ENCODE peak calls at places on chromosomes 11 and 22, in nine cellular contexts. One of them, this sample, is unnamed.

GRCh38 chr11:79438631-79439429 is 2.0 kb downstream of the TENM4 start:
- DNase-seq in SJSA1: no peak
- DNase-seq in PC-3: no peak
- DNase-seq in body of pancreas: peak; percentile 13
- DNase-seq in HepG2: no peak
- DNase-seq in HCT116: no peak
- DNase-seq in upper lobe of right lung: peak; percentile 64
- DNase-seq in GM23338: peak; percentile 58
- DNase-seq in psoas muscle: peak; percentile 48
- DNase-seq in this sample: no peak

GRCh38 chr11:64122411-64123101 is 43.4 kb downstream of the MACROD1 start:
- DNase-seq in SJSA1: no peak
- DNase-seq in HepG2: no peak
- DNase-seq in HCT116: no peak
- DNase-seq in body of pancreas: no peak
- DNase-seq in upper lobe of right lung: no peak
- DNase-seq in GM23338: peak; percentile 56
- DNase-seq in psoas muscle: no peak
- DNase-seq in PC-3: no peak
- DNase-seq in this sample: no peak

GRCh38 chr11:2461253-2462091 is 16.7 kb downstream of the KCNQ1 start:
- DNase-seq in body of pancreas: peak; percentile 67
- DNase-seq in HCT116: no peak
- DNase-seq in psoas muscle: no peak
- DNase-seq in upper lobe of right lung: peak; percentile 37
- DNase-seq in GM23338: no peak
- DNase-seq in HepG2: no peak
- DNase-seq in PC-3: no peak
- DNase-seq in SJSA1: no peak
- DNase-seq in this sample: peak; percentile 68

GRCh38 chr11:96341237-96342130 is 1.5 kb downstream of the MAML2 start:
- DNase-seq in HepG2: peak; percentile 44
- DNase-seq in GM23338: peak; percentile 56
- DNase-seq in upper lobe of right lung: peak; percentile 83
- DNase-seq in PC-3: peak; percentile 52
- DNase-seq in HCT116: no peak
- DNase-seq in psoas muscle: peak; percentile 70
- DNase-seq in SJSA1: peak; percentile 42
- DNase-seq in body of pancreas: peak; percentile 33
- DNase-seq in this sample: peak; percentile 66

GRCh38 chr11:18721576-18722292 is 4.3 kb downstream of the IGSF22 start:
- DNase-seq in HCT116: peak; percentile 45
- DNase-seq in upper lobe of right lung: no peak
- DNase-seq in PC-3: peak; percentile 37
- DNase-seq in SJSA1: no peak
- DNase-seq in GM23338: peak; percentile 86
- DNase-seq in body of pancreas: peak; percentile 41
- DNase-seq in HepG2: no peak
- DNase-seq in psoas muscle: peak; percentile 57
- DNase-seq in this sample: no peak

GRCh38 chr11:2269601-2270321 is 627 bp downstream of the ASCL2 start:
- DNase-seq in upper lobe of right lung: peak; percentile 82
- DNase-seq in PC-3: peak; percentile 24
- DNase-seq in HepG2: no peak
- DNase-seq in SJSA1: peak; percentile 45
- DNase-seq in psoas muscle: peak; percentile 61
- DNase-seq in body of pancreas: peak; percentile 67
- DNase-seq in GM23338: peak; percentile 78
- DNase-seq in HCT116: no peak
- DNase-seq in this sample: peak; percentile 78

GRCh38 chr11:32173435-32173834 is 82.6 kb downstream of the RCN1 start:
- DNase-seq in GM23338: peak; percentile 88
- DNase-seq in HepG2: peak; percentile 38
- DNase-seq in HCT116: peak; percentile 34
- DNase-seq in PC-3: peak; percentile 72
- DNase-seq in SJSA1: peak; percentile 59
- DNase-seq in body of pancreas: peak; percentile 51
- DNase-seq in upper lobe of right lung: no peak
- DNase-seq in psoas muscle: peak; percentile 67
- DNase-seq in this sample: peak; percentile 82

GRCh38 chr11:75431533-75432525 is 1.2 kb downstream of the KLHL35 start:
- DNase-seq in body of pancreas: peak; percentile 19
- DNase-seq in psoas muscle: peak; percentile 53
- DNase-seq in PC-3: no peak
- DNase-seq in HepG2: no peak
- DNase-seq in upper lobe of right lung: no peak
- DNase-seq in SJSA1: no peak
- DNase-seq in GM23338: peak; percentile 55
- DNase-seq in HCT116: no peak
- DNase-seq in this sample: no peak

GRCh38 chr11:114399490-114399889 is 821 bp downstream of the C11orf71 start:
- DNase-seq in upper lobe of right lung: no peak
- DNase-seq in SJSA1: no peak
- DNase-seq in HepG2: peak; percentile 8
- DNase-seq in GM23338: no peak
- DNase-seq in HCT116: no peak
- DNase-seq in body of pancreas: no peak
- DNase-seq in psoas muscle: no peak
- DNase-seq in PC-3: peak; percentile 37
- DNase-seq in this sample: no peak

GRCh38 chr11:69656536-69657455 is 15.8 kb downstream of the CCND1 start:
- DNase-seq in SJSA1: peak; percentile 57
- DNase-seq in GM23338: no peak
- DNase-seq in HepG2: no peak
- DNase-seq in upper lobe of right lung: peak; percentile 35
- DNase-seq in HCT116: no peak
- DNase-seq in body of pancreas: no peak
- DNase-seq in PC-3: no peak
- DNase-seq in psoas muscle: peak; percentile 33
- DNase-seq in this sample: no peak

GRCh38 chr11:1589996-1590395 is 4.9 kb upstream of the KRTAP5-1 start:
- DNase-seq in GM23338: no peak
- DNase-seq in HCT116: no peak
- DNase-seq in HepG2: no peak
- DNase-seq in SJSA1: no peak
- DNase-seq in PC-3: no peak
- DNase-seq in upper lobe of right lung: no peak
- DNase-seq in psoas muscle: no peak
- DNase-seq in body of pancreas: no peak
- DNase-seq in this sample: no peak

GRCh38 chr11:11407738-11408084 is 54.7 kb upstream of the CSNK2A3 start:
- DNase-seq in HCT116: no peak
- DNase-seq in upper lobe of right lung: no peak
- DNase-seq in PC-3: no peak
- DNase-seq in GM23338: no peak
- DNase-seq in body of pancreas: no peak
- DNase-seq in HepG2: no peak
- DNase-seq in psoas muscle: no peak
- DNase-seq in SJSA1: no peak
- DNase-seq in this sample: no peak

GRCh38 chr22:48154169-48154942 is 1391.9 kb downstream of the TBC1D22A start:
- DNase-seq in SJSA1: no peak
- DNase-seq in GM23338: no peak
- DNase-seq in upper lobe of right lung: no peak
- DNase-seq in HCT116: no peak
- DNase-seq in body of pancreas: no peak
- DNase-seq in psoas muscle: no peak
- DNase-seq in HepG2: no peak
- DNase-seq in PC-3: no peak
- DNase-seq in this sample: no peak

GRCh38 chr11:35554491-35555237 is 29.2 kb upstream of the PAMR1 start:
- DNase-seq in body of pancreas: no peak
- DNase-seq in upper lobe of right lung: no peak
- DNase-seq in SJSA1: no peak
- DNase-seq in HCT116: no peak
- DNase-seq in GM23338: peak; percentile 40
- DNase-seq in PC-3: peak; percentile 34
- DNase-seq in psoas muscle: no peak
- DNase-seq in HepG2: no peak
- DNase-seq in this sample: no peak

GRCh38 chr22:22703715-22704114 is 59.3 kb downstream of the GGTLC2 start:
- DNase-seq in HepG2: no peak
- DNase-seq in PC-3: peak; percentile 77
- DNase-seq in HCT116: no peak
- DNase-seq in SJSA1: no peak
- DNase-seq in GM23338: no peak
- DNase-seq in upper lobe of right lung: no peak
- DNase-seq in psoas muscle: no peak
- DNase-seq in body of pancreas: no peak
- DNase-seq in this sample: no peak

DNA sequence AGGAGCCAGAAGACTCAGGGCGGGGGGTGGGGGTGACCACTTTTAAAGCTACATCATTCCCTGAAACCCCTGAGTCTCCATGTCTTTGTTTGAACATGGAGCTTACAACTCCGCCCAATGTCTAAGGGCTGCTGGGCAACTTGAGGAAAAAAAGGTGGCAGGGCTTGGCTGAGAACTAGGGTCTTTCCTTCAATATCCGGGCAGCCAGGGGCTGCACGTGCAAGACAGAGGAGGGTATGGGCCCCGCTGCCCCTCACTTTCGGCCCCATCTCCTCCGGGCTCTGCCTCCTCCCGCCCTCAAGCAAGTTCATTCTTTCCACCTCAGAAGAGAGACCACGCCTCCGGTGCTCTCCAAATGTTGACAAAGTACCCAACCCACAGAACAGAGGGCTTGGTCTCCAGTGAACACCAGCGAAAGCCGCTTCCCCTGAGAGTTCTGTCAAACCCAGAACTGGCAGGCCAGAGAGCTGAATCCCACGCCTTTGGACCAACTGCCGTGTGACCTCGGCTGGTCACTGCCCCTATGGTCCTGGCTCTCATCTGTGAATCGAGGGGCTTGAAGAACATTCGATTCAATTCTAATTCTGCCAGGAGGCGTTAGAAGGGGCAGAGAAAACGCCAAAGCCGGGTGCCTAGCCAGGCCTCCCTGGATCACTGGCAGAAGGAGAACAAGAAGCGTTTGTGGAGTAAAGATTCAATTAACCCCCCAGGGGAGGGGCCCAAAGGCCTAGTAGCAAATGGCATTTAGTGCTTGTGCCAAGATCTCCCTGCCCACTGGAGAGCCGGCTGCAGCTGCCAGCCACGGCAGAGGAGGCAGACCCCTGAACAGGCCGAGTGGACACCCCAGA is 7.3 kb downstream of the PDGFB start:
- DNase-seq in psoas muscle: no peak
- DNase-seq in SJSA1: no peak
- DNase-seq in PC-3: no peak
- DNase-seq in HepG2: no peak
- DNase-seq in body of pancreas: no peak
- DNase-seq in HCT116: no peak
- DNase-seq in GM23338: no peak
- DNase-seq in upper lobe of right lung: no peak
- DNase-seq in this sample: no peak
- H3K27ac ChIP-seq in psoas muscle: peak overlapping the region; percentile 87
- H3K27ac ChIP-seq in SJSA1: no peak overlapping the region
- H3K27ac ChIP-seq in PC-3: no peak overlapping the region
- H3K27ac ChIP-seq in HepG2: no peak overlapping the region
- H3K27ac ChIP-seq in body of pancreas: no peak overlapping the region
- H3K27ac ChIP-seq in HCT116: no peak overlapping the region
- H3K27ac ChIP-seq in GM23338: no peak overlapping the region
- H3K27ac ChIP-seq in upper lobe of right lung: peak overlapping the region; percentile 26
- H3K27ac ChIP-seq in this sample: no peak overlapping the region

DNA sequence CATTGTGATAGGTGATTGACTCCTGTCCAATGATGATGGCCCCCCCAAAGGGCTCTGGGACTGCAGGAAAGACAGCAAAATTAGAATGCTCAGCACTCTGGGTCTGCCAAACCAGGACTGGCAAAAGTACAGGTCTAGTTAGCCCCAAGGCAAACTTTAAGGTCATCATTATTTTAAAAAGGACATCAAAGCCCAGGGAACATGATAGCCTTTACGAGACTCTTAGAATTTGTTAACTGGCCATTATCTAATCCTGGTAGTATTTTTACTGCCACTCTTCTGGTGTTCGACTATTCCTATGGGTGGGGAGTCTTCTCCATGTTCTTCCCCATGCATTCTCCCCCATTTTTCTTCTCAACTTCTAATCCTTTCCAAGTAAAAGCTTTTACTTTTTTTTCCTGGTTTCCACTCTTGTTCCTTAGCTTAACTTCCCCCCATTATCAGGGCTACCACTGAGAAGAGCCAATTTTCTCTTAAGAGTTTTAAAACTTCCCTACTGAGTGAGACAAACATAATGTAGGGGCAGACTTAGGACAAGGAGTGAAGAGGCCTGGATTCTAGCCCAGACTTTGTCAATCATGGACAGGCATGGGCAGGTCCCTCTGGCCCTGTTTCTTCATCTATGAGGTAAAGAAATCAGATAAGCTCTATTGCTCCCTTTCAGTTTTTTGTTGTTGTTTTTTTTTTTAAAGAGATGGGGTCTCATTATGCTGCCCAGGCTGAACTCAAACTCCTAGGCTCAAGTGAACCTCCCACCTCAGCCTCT is 7.1 kb downstream of the DDB1 start:
- DNase-seq in HCT116: no peak
- DNase-seq in GM23338: no peak
- DNase-seq in SJSA1: no peak
- DNase-seq in body of pancreas: no peak
- DNase-seq in psoas muscle: no peak
- DNase-seq in PC-3: no peak
- DNase-seq in upper lobe of right lung: no peak
- DNase-seq in HepG2: no peak
- DNase-seq in this sample: peak; percentile 9
- H3K36me3 ChIP-seq in HCT116: peaks cover 63% of the 10 kb centered on the region
- H3K36me3 ChIP-seq in GM23338: peaks cover 82% of the 10 kb centered on the region
- H3K36me3 ChIP-seq in SJSA1: peaks cover 97% of the 10 kb centered on the region
- H3K36me3 ChIP-seq in body of pancreas: peaks cover 33% of the 10 kb centered on the region
- H3K36me3 ChIP-seq in psoas muscle: peaks cover 9% of the 10 kb centered on the region
- H3K36me3 ChIP-seq in PC-3: peaks cover 80% of the 10 kb centered on the region
- H3K36me3 ChIP-seq in upper lobe of right lung: peaks cover 95% of the 10 kb centered on the region
- H3K36me3 ChIP-seq in HepG2: peaks cover 42% of the 10 kb centered on the region
- H3K36me3 ChIP-seq in this sample: peaks cover 7% of the 10 kb centered on the region

GRCh38 chr22:31210830-31211503 is 1.1 kb upstream of the LIMK2 start:
- DNase-seq in psoas muscle: no peak
- DNase-seq in SJSA1: no peak
- DNase-seq in HCT116: no peak
- DNase-seq in PC-3: no peak
- DNase-seq in body of pancreas: no peak
- DNase-seq in upper lobe of right lung: no peak
- DNase-seq in HepG2: peak; percentile 93
- DNase-seq in GM23338: no peak
- DNase-seq in this sample: no peak
- H3K4me1 ChIP-seq in psoas muscle: peaks cover 14% of the 10 kb centered on the region
- H3K4me1 ChIP-seq in SJSA1: peaks cover 23% of the 10 kb centered on the region
- H3K4me1 ChIP-seq in HCT116: peaks cover 11% of the 10 kb centered on the region
- H3K4me1 ChIP-seq in PC-3: peaks cover 17% of the 10 kb centered on the region
- H3K4me1 ChIP-seq in body of pancreas: peaks cover 59% of the 10 kb centered on the region
- H3K4me1 ChIP-seq in upper lobe of right lung: peaks cover 51% of the 10 kb centered on the region
- H3K4me1 ChIP-seq in HepG2: peaks cover 68% of the 10 kb centered on the region
- H3K4me1 ChIP-seq in GM23338: peaks cover 19% of the 10 kb centered on the region
- H3K4me1 ChIP-seq in this sample: no peaks in the 10 kb centered on the region

DNA sequence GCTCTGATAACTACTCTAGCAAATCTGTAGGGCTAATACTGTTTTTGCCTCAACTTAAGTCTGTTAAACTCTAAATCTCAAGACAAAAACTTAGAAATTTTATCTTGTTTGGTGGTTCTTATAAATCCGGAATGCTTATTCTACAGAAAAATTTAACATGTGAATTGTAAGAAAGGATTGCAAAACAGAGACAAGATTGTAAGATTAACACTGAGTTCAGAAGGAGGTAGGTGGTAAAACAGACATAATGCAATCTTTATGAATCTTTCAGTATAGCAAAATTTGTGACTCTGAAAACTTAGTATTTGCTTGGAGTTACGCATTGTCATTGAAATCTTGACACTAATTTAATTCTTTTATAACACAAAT is 263.9 kb downstream of the SBF2 start:
- DNase-seq in HepG2: no peak
- DNase-seq in PC-3: no peak
- DNase-seq in body of pancreas: no peak
- DNase-seq in psoas muscle: no peak
- DNase-seq in GM23338: no peak
- DNase-seq in upper lobe of right lung: no peak
- DNase-seq in HCT116: no peak
- DNase-seq in SJSA1: no peak
- DNase-seq in this sample: no peak
- H3K27ac ChIP-seq in HepG2: no peak overlapping the region
- H3K27ac ChIP-seq in PC-3: no peak overlapping the region
- H3K27ac ChIP-seq in body of pancreas: no peak overlapping the region
- H3K27ac ChIP-seq in psoas muscle: no peak overlapping the region
- H3K27ac ChIP-seq in GM23338: no peak overlapping the region
- H3K27ac ChIP-seq in upper lobe of right lung: no peak overlapping the region
- H3K27ac ChIP-seq in HCT116: no peak overlapping the region
- H3K27ac ChIP-seq in SJSA1: no peak overlapping the region
- H3K27ac ChIP-seq in this sample: no peak overlapping the region